ENCODE peak calls at places on chromosomes 1 and 21, in six cellular contexts. T is trophoblast cell, C is right atrium auricular region, O is heart right ventricle, N is lung, I is SJSA1. Y is an unnamed sample.

GRCh38 chr1:172390620-172391491 is 29.6 kb upstream of the C1orf105 start:
- DNase-seq in T (no peak), C (no peak), O (peak; percentile 26), N (no peak), I (no peak), Y (peak; percentile 28)

GRCh38 chr1:230375795-230376194 is 50.3 kb downstream of the PGBD5 start:
- DNase-seq in T (no peak), C (peak; percentile 60), O (peak; percentile 18), N (no peak), I (no peak), Y (peak; percentile 54)

GRCh38 chr1:189804352-189804751 is 673.3 kb downstream of the BRINP3 start:
- DNase-seq in T (no peak), C (no peak), O (no peak), N (no peak), I (no peak), Y (no peak)

GRCh38 chr1:164560504-164560903 is 1.5 kb downstream of the PBX1 start:
- DNase-seq in T (no peak), C (no peak), O (no peak), N (no peak), I (no peak), Y (no peak)

GRCh38 chr1:29924017-29924431 is 687.7 kb downstream of the PTPRU start:
- DNase-seq in T (no peak), C (no peak), O (no peak), N (no peak), I (no peak), Y (no peak)

GRCh38 chr1:198638441-198638840 is 399 bp upstream of the PTPRC start:
- DNase-seq in T (no peak), C (no peak), O (no peak), N (no peak), I (no peak), Y (no peak)

GRCh38 chr1:162235261-162235780 is 141.3 kb downstream of the SPATA46 start:
- DNase-seq in T (peak; percentile 19), C (no peak), O (no peak), N (no peak), I (no peak), Y (no peak)

GRCh38 chr1:207962716-207963428 is 51.9 kb upstream of the CD34 start:
- DNase-seq in T (peak; percentile 22), C (peak; percentile 81), O (peak; percentile 61), N (peak; percentile 34), I (peak; percentile 26), Y (peak; percentile 66)

GRCh38 chr1:85451236-85451830 is 13.6 kb downstream of the DDAH1 start:
- DNase-seq in T (peak; percentile 36), C (no peak), O (no peak), N (no peak), I (no peak), Y (no peak)

GRCh38 chr21:34734696-34735095 is 65.9 kb downstream of the CLIC6 start:
- DNase-seq in T (peak; percentile 97), C (no peak), O (no peak), N (no peak), I (no peak), Y (no peak)

GRCh38 chr1:198015317-198015716 is 98.1 kb downstream of the LHX9 start:
- DNase-seq in T (no peak), C (no peak), O (no peak), N (no peak), I (no peak), Y (no peak)

GRCh38 chr1:195584870-195585624 is 1023.2 kb downstream of the KCNT2 start:
- DNase-seq in T (no peak), C (no peak), O (no peak), N (no peak), I (no peak), Y (no peak)

DNA sequence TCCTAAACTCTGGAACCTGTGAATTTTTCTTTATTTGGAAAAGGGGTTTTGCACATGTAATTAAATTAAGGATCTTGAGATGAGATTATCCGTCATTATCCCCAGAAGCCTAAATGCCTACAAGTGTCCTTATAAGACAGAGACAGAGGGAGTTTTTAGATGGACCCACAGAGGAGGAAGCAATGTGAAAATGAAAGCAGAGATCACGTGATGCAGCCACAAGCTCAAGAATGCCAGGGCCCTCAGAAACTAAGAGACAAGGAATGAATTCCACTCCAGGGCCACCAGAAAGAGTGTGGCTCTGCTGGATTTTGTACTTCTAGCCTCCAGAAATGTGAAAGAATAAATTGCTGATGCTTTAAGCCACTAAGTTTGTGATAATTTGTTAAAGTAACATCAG is 183.6 kb upstream of the UBE2U start:
- DNase-seq in T (peak; percentile 62), C (no peak), O (no peak), N (no peak), I (peak; percentile 59), Y (no peak)
- H3K4me3 ChIP-seq in T (no peak overlapping the region), C (no peak overlapping the region), O (peak overlapping the region; percentile 9), N (no peak overlapping the region), I (no peak overlapping the region), Y (no peak overlapping the region)

GRCh38 chr1:82919828-82920227 is 1079.1 kb downstream of the TTLL7 start:
- DNase-seq in T (no peak), C (no peak), O (no peak), N (no peak), I (no peak), Y (no peak)
- H3K9me3 ChIP-seq in T (no peaks in the 10 kb centered on the region), C (no peaks in the 10 kb centered on the region), O (no peaks in the 10 kb centered on the region), N (no peaks in the 10 kb centered on the region), I (no peaks in the 10 kb centered on the region), Y (no peaks in the 10 kb centered on the region)

GRCh38 chr21:33069994-33070811 is at the start of gene OLIG1:
- DNase-seq in T (peak; percentile 52), C (no peak), O (no peak), N (peak; percentile 54), I (no peak), Y (peak; percentile 65)

GRCh38 chr21:33069645-33069993 is 322 bp upstream of the OLIG1 start:
- DNase-seq in T (no peak), C (no peak), O (no peak), N (no peak), I (no peak), Y (no peak)

GRCh38 chr21:33071878-33072306 is 2.0 kb downstream of the OLIG1 start:
- DNase-seq in T (peak; percentile 56), C (no peak), O (no peak), N (no peak), I (no peak), Y (no peak)

GRCh38 chr21:33069243-33069642 is 698 bp upstream of the OLIG1 start:
- DNase-seq in T (no peak), C (no peak), O (no peak), N (no peak), I (no peak), Y (no peak)

DNA sequence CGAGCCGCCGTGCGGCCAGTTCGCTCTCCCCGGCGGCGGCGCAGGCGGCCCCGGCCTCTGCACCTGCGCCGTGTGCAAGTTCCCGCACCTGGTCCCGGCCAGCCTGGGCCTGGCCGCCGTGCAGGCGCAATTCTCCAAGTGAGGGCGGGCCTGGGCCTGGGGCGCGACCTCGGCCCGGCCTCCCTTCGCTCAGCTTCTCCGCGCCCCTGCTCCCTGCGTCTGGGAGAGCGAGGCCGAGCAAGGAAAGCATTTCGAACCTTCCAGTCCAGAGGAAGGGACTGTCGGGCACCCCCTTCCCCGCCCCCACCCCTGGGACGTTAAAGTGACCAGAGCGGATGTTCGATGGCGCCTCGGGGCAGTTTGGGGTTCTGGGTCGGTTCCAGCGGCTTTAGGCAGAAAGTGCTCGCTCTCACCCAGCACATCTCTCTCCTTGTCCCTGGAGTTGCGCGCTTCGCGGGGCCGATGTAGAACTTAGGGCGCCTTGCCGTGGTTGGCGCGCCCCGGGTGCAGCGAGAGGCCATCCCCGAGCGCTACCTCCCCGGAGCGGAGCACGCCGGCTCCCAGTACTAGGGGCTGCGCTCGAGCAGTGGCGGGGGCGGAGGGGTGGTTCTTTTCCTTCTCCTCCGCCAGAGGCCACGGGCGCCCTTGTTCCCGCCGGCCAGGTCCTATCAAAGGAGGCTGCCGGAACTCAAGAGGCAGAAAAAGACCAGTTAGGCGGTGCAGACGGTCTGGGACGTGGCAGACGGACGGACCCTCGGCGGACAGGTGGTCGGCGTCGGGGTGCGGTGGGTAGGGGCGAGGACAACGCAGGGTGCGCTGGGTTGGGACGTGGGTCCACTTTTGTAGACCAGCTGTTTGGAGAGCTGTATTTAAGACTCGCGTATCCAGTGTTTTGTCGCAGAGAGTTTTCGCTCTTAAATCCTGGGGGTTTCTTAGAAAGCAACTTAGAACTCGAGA is 1.3 kb downstream of the OLIG1 start:
- DNase-seq in T (peak; percentile 25), C (no peak), O (no peak), N (no peak), I (no peak), Y (no peak)
- H3K4me3 ChIP-seq in T (no peak overlapping the region), C (peak overlapping the region; percentile 50), O (peak overlapping the region; percentile 46), N (no peak overlapping the region), I (no peak overlapping the region), Y (peak overlapping the region; percentile 39)

DNA sequence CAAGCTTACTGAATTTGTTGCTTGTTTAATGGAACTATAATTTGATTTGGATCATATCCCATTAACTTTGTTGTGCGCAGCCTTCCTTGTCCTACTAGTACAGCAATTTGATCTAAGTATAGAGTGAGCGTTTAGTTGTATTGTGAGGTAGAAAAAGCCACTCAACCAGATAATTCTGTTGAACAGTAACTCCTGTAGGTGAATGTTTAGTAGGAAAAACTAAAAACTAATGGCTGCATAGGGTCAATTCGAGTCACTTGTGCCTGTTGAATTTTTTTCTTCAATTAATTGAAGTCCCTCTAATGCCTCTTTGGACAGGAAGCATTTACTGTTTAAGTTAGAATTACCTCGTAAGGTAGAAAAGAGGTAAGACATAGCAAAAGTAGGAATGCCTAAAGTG is 15.0 kb upstream of the EPHX1 start:
- DNase-seq in T (no peak), C (no peak), O (no peak), N (no peak), I (no peak), Y (no peak)
- H3K9me3 ChIP-seq in T (peaks cover 8% of the 10 kb centered on the region), C (no peaks in the 10 kb centered on the region), O (no peaks in the 10 kb centered on the region), N (no peaks in the 10 kb centered on the region), I (no peaks in the 10 kb centered on the region), Y (no peaks in the 10 kb centered on the region)

Y was measured in heart left ventricle.